ENCODE peak calls at places on chromosomes 12 and 14, in ten cellular contexts. One of them, this sample, is unnamed.

GRCh38 chr12:28711411-28711810 is 437.7 kb upstream of the FAR2 start:
- DNase-seq in WTC11: no peak
- DNase-seq in PC-3: no peak
- DNase-seq in A673: no peak
- DNase-seq in lung: no peak
- DNase-seq in H9: no peak
- DNase-seq in BJ: no peak
- DNase-seq in transverse colon: no peak
- DNase-seq in GM12864: no peak
- DNase-seq in GM10248: no peak
- DNase-seq in this sample: no peak

GRCh38 chr14:100108042-100108825 is 43.0 kb downstream of the EVL start:
- DNase-seq in transverse colon: peak
- DNase-seq in H9: peak
- DNase-seq in GM10248: peak
- DNase-seq in BJ: no peak
- DNase-seq in A673: peak
- DNase-seq in GM12864: peak
- DNase-seq in PC-3: peak
- DNase-seq in lung: peak
- DNase-seq in WTC11: peak
- DNase-seq in this sample: peak

GRCh38 chr12:70467908-70468733 is 102.0 kb downstream of the KCNMB4 start:
- DNase-seq in lung: no peak
- DNase-seq in WTC11: peak
- DNase-seq in transverse colon: peak
- DNase-seq in GM10248: no peak
- DNase-seq in BJ: no peak
- DNase-seq in A673: no peak
- DNase-seq in PC-3: no peak
- DNase-seq in GM12864: peak
- DNase-seq in H9: no peak
- DNase-seq in this sample: no peak

GRCh38 chr12:100234166-100234565 is 32.7 kb downstream of the DEPDC4 start:
- DNase-seq in WTC11: no peak
- DNase-seq in H9: no peak
- DNase-seq in GM10248: no peak
- DNase-seq in lung: no peak
- DNase-seq in BJ: no peak
- DNase-seq in A673: no peak
- DNase-seq in GM12864: no peak
- DNase-seq in PC-3: peak
- DNase-seq in transverse colon: no peak
- DNase-seq in this sample: peak

GRCh38 chr12:27245039-27245438 is 953 bp downstream of the STK38L start:
- DNase-seq in BJ: no peak
- DNase-seq in H9: no peak
- DNase-seq in PC-3: peak
- DNase-seq in GM10248: no peak
- DNase-seq in A673: no peak
- DNase-seq in transverse colon: no peak
- DNase-seq in lung: no peak
- DNase-seq in GM12864: no peak
- DNase-seq in WTC11: no peak
- DNase-seq in this sample: no peak

GRCh38 chr14:69592923-69593677 is 18.3 kb upstream of the SUSD6 start:
- DNase-seq in A673: peak
- DNase-seq in transverse colon: no peak
- DNase-seq in lung: no peak
- DNase-seq in BJ: no peak
- DNase-seq in PC-3: no peak
- DNase-seq in H9: no peak
- DNase-seq in GM10248: no peak
- DNase-seq in WTC11: no peak
- DNase-seq in GM12864: no peak
- DNase-seq in this sample: no peak

GRCh38 chr14:74670726-74671125 is 42.2 kb downstream of the AREL1 start:
- DNase-seq in PC-3: peak
- DNase-seq in BJ: no peak
- DNase-seq in A673: no peak
- DNase-seq in H9: no peak
- DNase-seq in transverse colon: no peak
- DNase-seq in GM10248: no peak
- DNase-seq in GM12864: no peak
- DNase-seq in WTC11: no peak
- DNase-seq in lung: no peak
- DNase-seq in this sample: no peak

GRCh38 chr14:105118646-105119409 is 49.7 kb downstream of the JAG2 start:
- DNase-seq in BJ: no peak
- DNase-seq in WTC11: no peak
- DNase-seq in GM10248: no peak
- DNase-seq in H9: no peak
- DNase-seq in lung: peak
- DNase-seq in PC-3: peak
- DNase-seq in transverse colon: no peak
- DNase-seq in A673: no peak
- DNase-seq in GM12864: no peak
- DNase-seq in this sample: no peak

GRCh38 chr12:22653790-22654189 is 28.8 kb downstream of the ETNK1 start:
- DNase-seq in WTC11: no peak
- DNase-seq in lung: no peak
- DNase-seq in GM12864: no peak
- DNase-seq in BJ: no peak
- DNase-seq in transverse colon: no peak
- DNase-seq in A673: no peak
- DNase-seq in H9: no peak
- DNase-seq in PC-3: peak
- DNase-seq in GM10248: no peak
- DNase-seq in this sample: no peak

GRCh38 chr12:2084553-2085296 is 31.9 kb downstream of the CACNA1C start:
- DNase-seq in BJ: peak
- DNase-seq in H9: no peak
- DNase-seq in GM10248: no peak
- DNase-seq in PC-3: peak
- DNase-seq in WTC11: no peak
- DNase-seq in A673: peak
- DNase-seq in transverse colon: no peak
- DNase-seq in GM12864: no peak
- DNase-seq in lung: no peak
- DNase-seq in this sample: no peak

GRCh38 chr14:21723431-21724045 is 49.9 kb upstream of the OR4E1 start:
- DNase-seq in PC-3: peak
- DNase-seq in GM10248: peak
- DNase-seq in WTC11: peak
- DNase-seq in A673: peak
- DNase-seq in GM12864: no peak
- DNase-seq in BJ: no peak
- DNase-seq in lung: no peak
- DNase-seq in transverse colon: peak
- DNase-seq in H9: peak
- DNase-seq in this sample: peak

GRCh38 chr12:94152292-94153083 is 4.1 kb downstream of the PLXNC1 start:
- DNase-seq in lung: no peak
- DNase-seq in GM10248: no peak
- DNase-seq in transverse colon: no peak
- DNase-seq in BJ: no peak
- DNase-seq in WTC11: no peak
- DNase-seq in PC-3: peak
- DNase-seq in H9: no peak
- DNase-seq in GM12864: no peak
- DNase-seq in A673: no peak
- DNase-seq in this sample: no peak

GRCh38 chr12:50845021-50845647 is 2.4 kb downstream of the TMPRSS12 start:
- DNase-seq in H9: no peak
- DNase-seq in BJ: no peak
- DNase-seq in lung: no peak
- DNase-seq in transverse colon: no peak
- DNase-seq in GM10248: no peak
- DNase-seq in PC-3: peak
- DNase-seq in GM12864: no peak
- DNase-seq in A673: no peak
- DNase-seq in WTC11: no peak
- DNase-seq in this sample: no peak

GRCh38 chr12:62799126-62799736 is 135.7 kb downstream of the PPM1H start:
- DNase-seq in transverse colon: peak
- DNase-seq in H9: peak
- DNase-seq in BJ: no peak
- DNase-seq in GM10248: peak
- DNase-seq in WTC11: peak
- DNase-seq in GM12864: no peak
- DNase-seq in PC-3: peak
- DNase-seq in lung: peak
- DNase-seq in A673: peak
- DNase-seq in this sample: peak

DNA sequence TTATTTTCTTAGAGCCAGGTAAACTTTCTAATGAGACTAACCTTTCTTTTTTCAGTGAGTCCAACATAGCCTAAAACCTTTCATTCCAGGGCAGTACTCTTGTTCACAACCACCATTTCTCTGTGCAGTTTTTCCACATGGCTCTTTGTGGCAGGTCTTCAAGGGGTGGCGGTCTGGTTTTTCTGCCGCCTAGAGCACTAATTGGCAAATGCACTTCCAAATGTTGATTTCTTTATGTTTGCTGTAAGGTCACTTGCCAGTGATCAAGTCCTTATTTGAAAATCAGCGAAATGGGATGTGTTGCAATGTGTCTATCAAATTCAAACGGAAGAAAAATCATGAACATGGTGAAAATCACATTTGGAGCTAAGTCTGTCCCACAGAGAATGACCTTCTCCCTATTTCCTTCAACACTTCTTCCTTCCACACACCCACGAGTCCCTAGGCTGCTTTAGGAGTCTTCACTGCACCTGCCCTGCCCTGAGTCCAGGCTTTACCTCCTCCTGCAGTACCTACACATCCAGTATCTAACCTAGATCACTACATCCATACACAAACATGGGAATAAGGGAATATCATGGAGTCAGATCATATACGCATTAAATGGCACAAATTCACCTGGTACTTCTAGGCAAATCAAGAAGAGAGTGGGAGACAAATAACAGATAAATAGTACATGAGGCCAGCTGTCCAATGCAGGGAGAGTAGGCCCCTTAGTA is 1.9 kb downstream of the SRGAP1 start:
- DNase-seq in PC-3: peak
- DNase-seq in H9: no peak
- DNase-seq in BJ: no peak
- DNase-seq in lung: no peak
- DNase-seq in GM10248: no peak
- DNase-seq in transverse colon: no peak
- DNase-seq in WTC11: no peak
- DNase-seq in A673: no peak
- DNase-seq in GM12864: no peak
- DNase-seq in this sample: no peak
- TF ChIP-seq CTCF in PC-3: peak
- TF ChIP-seq CTCF in H9: no peak
- TF ChIP-seq CTCF in BJ: no peak
- TF ChIP-seq CTCF in lung: no peak
- TF ChIP-seq CTCF in GM10248: no peak
- TF ChIP-seq CTCF in transverse colon: no peak
- TF ChIP-seq CTCF in WTC11: no peak
- TF ChIP-seq CTCF in A673: no peak
- TF ChIP-seq CTCF in GM12864: no peak
- TF ChIP-seq CTCF in this sample: no peak

GRCh38 chr12:67833602-67834001 is 155.6 kb upstream of the IFNG-AS1 start:
- DNase-seq in H9: no peak
- DNase-seq in lung: no peak
- DNase-seq in A673: no peak
- DNase-seq in GM12864: no peak
- DNase-seq in GM10248: no peak
- DNase-seq in WTC11: no peak
- DNase-seq in transverse colon: no peak
- DNase-seq in PC-3: no peak
- DNase-seq in BJ: no peak
- DNase-seq in this sample: no peak

GRCh38 chr12:67827820-67828383 is 161.3 kb upstream of the IFNG-AS1 start:
- DNase-seq in transverse colon: peak
- DNase-seq in WTC11: no peak
- DNase-seq in H9: no peak
- DNase-seq in GM12864: peak
- DNase-seq in PC-3: peak
- DNase-seq in BJ: peak
- DNase-seq in A673: peak
- DNase-seq in lung: no peak
- DNase-seq in GM10248: peak
- DNase-seq in this sample: no peak

GRCh38 chr12:67826946-67827719 is 162.1 kb upstream of the IFNG-AS1 start:
- DNase-seq in lung: no peak
- DNase-seq in GM10248: no peak
- DNase-seq in WTC11: no peak
- DNase-seq in BJ: no peak
- DNase-seq in A673: no peak
- DNase-seq in GM12864: no peak
- DNase-seq in H9: no peak
- DNase-seq in PC-3: peak
- DNase-seq in transverse colon: peak
- DNase-seq in this sample: no peak

GRCh38 chr12:67829873-67830272 is 159.4 kb upstream of the IFNG-AS1 start:
- DNase-seq in WTC11: no peak
- DNase-seq in PC-3: no peak
- DNase-seq in GM10248: no peak
- DNase-seq in transverse colon: no peak
- DNase-seq in A673: peak
- DNase-seq in H9: no peak
- DNase-seq in GM12864: no peak
- DNase-seq in BJ: no peak
- DNase-seq in lung: no peak
- DNase-seq in this sample: no peak

GRCh38 chr12:67832155-67832554 is 157.1 kb upstream of the IFNG-AS1 start:
- DNase-seq in transverse colon: no peak
- DNase-seq in BJ: no peak
- DNase-seq in GM12864: no peak
- DNase-seq in PC-3: no peak
- DNase-seq in WTC11: no peak
- DNase-seq in GM10248: no peak
- DNase-seq in H9: no peak
- DNase-seq in lung: no peak
- DNase-seq in A673: no peak
- DNase-seq in this sample: no peak
- TF ChIP-seq CTCF in transverse colon: no peak
- TF ChIP-seq CTCF in BJ: no peak
- TF ChIP-seq CTCF in GM12864: no peak
- TF ChIP-seq CTCF in PC-3: no peak
- TF ChIP-seq CTCF in WTC11: no peak
- TF ChIP-seq CTCF in GM10248: no peak
- TF ChIP-seq CTCF in H9: no peak
- TF ChIP-seq CTCF in lung: no peak
- TF ChIP-seq CTCF in A673: no peak
- TF ChIP-seq CTCF in this sample: no peak

GRCh38 chr14:103541944-103542544 is 13.0 kb downstream of the TRMT61A start:
- DNase-seq in A673: no peak
- DNase-seq in BJ: no peak
- DNase-seq in transverse colon: no peak
- DNase-seq in lung: no peak
- DNase-seq in H9: no peak
- DNase-seq in GM12864: no peak
- DNase-seq in WTC11: no peak
- DNase-seq in PC-3: no peak
- DNase-seq in GM10248: no peak
- DNase-seq in this sample: no peak
- TF ChIP-seq CTCF in A673: no peak
- TF ChIP-seq CTCF in BJ: peak
- TF ChIP-seq CTCF in transverse colon: no peak
- TF ChIP-seq CTCF in lung: no peak
- TF ChIP-seq CTCF in H9: peak
- TF ChIP-seq CTCF in GM12864: no peak
- TF ChIP-seq CTCF in WTC11: no peak
- TF ChIP-seq CTCF in PC-3: no peak
- TF ChIP-seq CTCF in GM10248: no peak
- TF ChIP-seq CTCF in this sample: no peak

GRCh38 chr12:59596232-59597143 is 659 bp downstream of the SLC16A7 start:
- DNase-seq in transverse colon: peak
- DNase-seq in GM10248: peak
- DNase-seq in PC-3: peak
- DNase-seq in lung: peak
- DNase-seq in GM12864: peak
- DNase-seq in BJ: peak
- DNase-seq in H9: peak
- DNase-seq in A673: peak
- DNase-seq in WTC11: peak
- DNase-seq in this sample: peak
- TF ChIP-seq CTCF in transverse colon: no peak
- TF ChIP-seq CTCF in GM10248: peak
- TF ChIP-seq CTCF in PC-3: no peak
- TF ChIP-seq CTCF in lung: no peak
- TF ChIP-seq CTCF in GM12864: no peak
- TF ChIP-seq CTCF in BJ: peak
- TF ChIP-seq CTCF in H9: no peak
- TF ChIP-seq CTCF in A673: no peak
- TF ChIP-seq CTCF in WTC11: no peak
- TF ChIP-seq CTCF in this sample: no peak

This sample was measured in nephron progenitor cell.